ENCODE peak calls at places on chromosome 1, in four cellular contexts. One of them, this sample, is unnamed.
A peak's percentile ranks its signal among the peaks of the same experiment; 100 is the strongest.

GRCh38 chr1:33393524-33393923 is 37.4 kb downstream of the PHC2 start:
- DNase-seq in GM12891: no peak
- DNase-seq in esophagus muscularis mucosa: peak; percentile 26
- DNase-seq in breast epithelium: no peak
- DNase-seq in this sample: no peak

GRCh38 chr1:11650331-11650991 is 3.8 kb downstream of the FBXO2 start:
- DNase-seq in GM12891: peak; percentile 70
- DNase-seq in esophagus muscularis mucosa: no peak
- DNase-seq in breast epithelium: no peak
- DNase-seq in this sample: no peak

GRCh38 chr1:228163004-228163753 is 2.4 kb upstream of the IBA57 start:
- DNase-seq in GM12891: no peak
- DNase-seq in esophagus muscularis mucosa: no peak
- DNase-seq in breast epithelium: no peak
- DNase-seq in this sample: no peak

GRCh38 chr1:1305300-1306069 is 2.2 kb downstream of the ACAP3 start:
- DNase-seq in GM12891: peak; percentile 68
- DNase-seq in esophagus muscularis mucosa: peak; percentile 93
- DNase-seq in breast epithelium: no peak
- DNase-seq in this sample: no peak

GRCh38 chr1:84298336-84298687 is 3.2 kb upstream of the SAMD13 start:
- DNase-seq in GM12891: peak; percentile 61
- DNase-seq in esophagus muscularis mucosa: no peak
- DNase-seq in breast epithelium: no peak
- DNase-seq in this sample: no peak

GRCh38 chr1:170461762-170462384 is 70.1 kb upstream of the GORAB start:
- DNase-seq in GM12891: no peak
- DNase-seq in esophagus muscularis mucosa: no peak
- DNase-seq in breast epithelium: no peak
- DNase-seq in this sample: no peak

GRCh38 chr1:181099152-181100014 is 10.9 kb downstream of the IER5 start:
- DNase-seq in GM12891: no peak
- DNase-seq in esophagus muscularis mucosa: no peak
- DNase-seq in breast epithelium: no peak
- DNase-seq in this sample: no peak

GRCh38 chr1:204426035-204426436 is 14.4 kb upstream of the PPP1R15B start:
- DNase-seq in GM12891: no peak
- DNase-seq in esophagus muscularis mucosa: no peak
- DNase-seq in breast epithelium: no peak
- DNase-seq in this sample: no peak

GRCh38 chr1:18469514-18469913 is 11.2 kb upstream of the KLHDC7A start:
- DNase-seq in GM12891: no peak
- DNase-seq in esophagus muscularis mucosa: no peak
- DNase-seq in breast epithelium: no peak
- DNase-seq in this sample: no peak

GRCh38 chr1:202599669-202600431 is 110.4 kb downstream of the SYT2 start:
- DNase-seq in GM12891: peak; percentile 58
- DNase-seq in esophagus muscularis mucosa: peak; percentile 94
- DNase-seq in breast epithelium: peak; percentile 68
- DNase-seq in this sample: no peak

GRCh38 chr1:174954686-174955669 is 44.8 kb upstream of the CACYBP start:
- DNase-seq in GM12891: no peak
- DNase-seq in esophagus muscularis mucosa: no peak
- DNase-seq in breast epithelium: no peak
- DNase-seq in this sample: no peak

GRCh38 chr1:62687421-62687902 is 724 bp downstream of the DOCK7 start:
- DNase-seq in GM12891: peak; percentile 34
- DNase-seq in esophagus muscularis mucosa: no peak
- DNase-seq in breast epithelium: no peak
- DNase-seq in this sample: no peak
- TF ChIP-seq POLR2AphosphoS5 in GM12891: no peak
- TF ChIP-seq POLR2AphosphoS5 in esophagus muscularis mucosa: no peak
- TF ChIP-seq POLR2AphosphoS5 in breast epithelium: no peak
- TF ChIP-seq POLR2AphosphoS5 in this sample: peak; percentile 22

GRCh38 chr1:88876573-88877335 is 14.6 kb downstream of the GTF2B start:
- DNase-seq in GM12891: no peak
- DNase-seq in esophagus muscularis mucosa: no peak
- DNase-seq in breast epithelium: no peak
- DNase-seq in this sample: no peak
- TF ChIP-seq POLR2AphosphoS5 in GM12891: no peak
- TF ChIP-seq POLR2AphosphoS5 in esophagus muscularis mucosa: no peak
- TF ChIP-seq POLR2AphosphoS5 in breast epithelium: no peak
- TF ChIP-seq POLR2AphosphoS5 in this sample: no peak

GRCh38 chr1:67685558-67686271 is 714 bp downstream of the GADD45A start:
- DNase-seq in GM12891: peak; percentile 35
- DNase-seq in esophagus muscularis mucosa: no peak
- DNase-seq in breast epithelium: peak; percentile 54
- DNase-seq in this sample: no peak

GRCh38 chr1:67686272-67687197 is 1.5 kb downstream of the GADD45A start:
- DNase-seq in GM12891: peak; percentile 28
- DNase-seq in esophagus muscularis mucosa: peak; percentile 94
- DNase-seq in breast epithelium: peak; percentile 54
- DNase-seq in this sample: no peak

GRCh38 chr1:67684526-67685066 is 405 bp upstream of the GADD45A start:
- DNase-seq in GM12891: no peak
- DNase-seq in esophagus muscularis mucosa: no peak
- DNase-seq in breast epithelium: no peak
- DNase-seq in this sample: no peak

GRCh38 chr1:67683736-67684525 is 1.1 kb upstream of the GADD45A start:
- DNase-seq in GM12891: no peak
- DNase-seq in esophagus muscularis mucosa: no peak
- DNase-seq in breast epithelium: no peak
- DNase-seq in this sample: no peak

GRCh38 chr1:67685067-67685557 is at the start of gene GADD45A:
- DNase-seq in GM12891: peak; percentile 90
- DNase-seq in esophagus muscularis mucosa: peak; percentile 100
- DNase-seq in breast epithelium: peak; percentile 98
- DNase-seq in this sample: peak; percentile 100
- TF ChIP-seq POLR2AphosphoS5 in GM12891: peak; percentile 98
- TF ChIP-seq POLR2AphosphoS5 in esophagus muscularis mucosa: peak; percentile 100
- TF ChIP-seq POLR2AphosphoS5 in breast epithelium: peak; percentile 98
- TF ChIP-seq POLR2AphosphoS5 in this sample: peak; percentile 99

DNA sequence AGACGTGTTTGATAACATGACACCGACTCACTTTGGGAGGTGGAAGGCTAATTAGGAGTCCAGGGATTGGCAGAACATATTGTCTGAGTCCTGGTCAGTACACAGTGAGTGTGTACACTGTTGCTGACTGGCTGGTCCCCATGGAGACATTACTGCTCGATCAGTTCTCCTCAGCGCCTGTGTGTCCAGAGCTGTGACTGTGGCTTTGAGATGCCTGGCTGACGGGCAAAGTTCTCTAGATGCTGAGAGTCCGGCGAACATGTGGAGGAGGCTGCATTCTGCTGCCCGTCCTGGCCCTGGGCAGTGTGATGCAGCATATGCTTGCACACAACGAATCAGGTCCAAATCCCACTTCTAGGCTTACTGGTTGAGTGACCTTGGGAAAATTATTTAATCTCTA is 280.1 kb upstream of the ST6GALNAC5 start:
- DNase-seq in GM12891: no peak
- DNase-seq in esophagus muscularis mucosa: no peak
- DNase-seq in breast epithelium: no peak
- DNase-seq in this sample: no peak
- TF ChIP-seq POLR2AphosphoS5 in GM12891: no peak
- TF ChIP-seq POLR2AphosphoS5 in esophagus muscularis mucosa: no peak
- TF ChIP-seq POLR2AphosphoS5 in breast epithelium: no peak
- TF ChIP-seq POLR2AphosphoS5 in this sample: no peak

GRCh38 chr1:9326596-9326995 is 33.9 kb downstream of the SPSB1 start:
- DNase-seq in GM12891: no peak
- DNase-seq in esophagus muscularis mucosa: no peak
- DNase-seq in breast epithelium: no peak
- DNase-seq in this sample: no peak
- TF ChIP-seq POLR2AphosphoS5 in GM12891: no peak
- TF ChIP-seq POLR2AphosphoS5 in esophagus muscularis mucosa: peak; percentile 66
- TF ChIP-seq POLR2AphosphoS5 in breast epithelium: no peak
- TF ChIP-seq POLR2AphosphoS5 in this sample: no peak

DNA sequence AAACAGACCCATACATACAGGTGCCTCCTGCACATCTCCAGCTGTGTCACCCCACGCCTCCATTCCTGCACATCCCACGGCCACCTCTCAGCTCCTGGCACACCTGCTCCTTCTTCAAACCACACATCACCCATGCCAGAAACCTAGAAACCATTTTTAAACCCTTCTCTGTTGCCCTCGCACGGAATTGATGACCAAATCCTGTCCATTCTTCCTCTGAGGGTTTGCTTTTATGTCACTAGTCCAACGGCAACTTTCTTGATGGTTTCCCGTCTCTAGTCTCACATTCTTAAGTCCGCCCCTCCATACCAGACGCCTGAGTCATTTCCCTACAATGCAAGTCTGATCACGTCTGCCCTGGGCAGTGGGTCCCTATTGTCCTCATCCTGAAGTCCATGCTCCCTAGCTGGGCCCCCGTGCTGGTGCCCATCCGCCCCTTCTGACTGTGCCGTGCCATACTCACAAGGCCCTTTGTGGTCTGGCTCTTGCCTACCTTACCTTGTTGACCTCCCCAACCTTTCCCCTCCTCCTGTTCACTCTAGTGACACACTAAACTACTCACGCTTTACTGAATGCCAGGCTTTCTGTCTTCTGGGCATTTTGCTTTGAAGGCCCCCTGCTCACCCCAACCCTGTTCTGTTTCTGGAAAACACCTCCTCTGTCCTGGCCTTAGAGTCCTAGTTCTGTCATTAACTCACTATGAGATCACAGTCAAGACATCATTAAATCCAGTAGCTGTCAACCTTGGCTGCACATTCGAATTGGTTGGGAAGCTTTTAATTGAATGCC is 17.6 kb downstream of the SLC2A1 start:
- DNase-seq in GM12891: no peak
- DNase-seq in esophagus muscularis mucosa: no peak
- DNase-seq in breast epithelium: no peak
- DNase-seq in this sample: no peak
- TF ChIP-seq POLR2AphosphoS5 in GM12891: no peak
- TF ChIP-seq POLR2AphosphoS5 in esophagus muscularis mucosa: no peak
- TF ChIP-seq POLR2AphosphoS5 in breast epithelium: peak; percentile 21
- TF ChIP-seq POLR2AphosphoS5 in this sample: no peak

DNA sequence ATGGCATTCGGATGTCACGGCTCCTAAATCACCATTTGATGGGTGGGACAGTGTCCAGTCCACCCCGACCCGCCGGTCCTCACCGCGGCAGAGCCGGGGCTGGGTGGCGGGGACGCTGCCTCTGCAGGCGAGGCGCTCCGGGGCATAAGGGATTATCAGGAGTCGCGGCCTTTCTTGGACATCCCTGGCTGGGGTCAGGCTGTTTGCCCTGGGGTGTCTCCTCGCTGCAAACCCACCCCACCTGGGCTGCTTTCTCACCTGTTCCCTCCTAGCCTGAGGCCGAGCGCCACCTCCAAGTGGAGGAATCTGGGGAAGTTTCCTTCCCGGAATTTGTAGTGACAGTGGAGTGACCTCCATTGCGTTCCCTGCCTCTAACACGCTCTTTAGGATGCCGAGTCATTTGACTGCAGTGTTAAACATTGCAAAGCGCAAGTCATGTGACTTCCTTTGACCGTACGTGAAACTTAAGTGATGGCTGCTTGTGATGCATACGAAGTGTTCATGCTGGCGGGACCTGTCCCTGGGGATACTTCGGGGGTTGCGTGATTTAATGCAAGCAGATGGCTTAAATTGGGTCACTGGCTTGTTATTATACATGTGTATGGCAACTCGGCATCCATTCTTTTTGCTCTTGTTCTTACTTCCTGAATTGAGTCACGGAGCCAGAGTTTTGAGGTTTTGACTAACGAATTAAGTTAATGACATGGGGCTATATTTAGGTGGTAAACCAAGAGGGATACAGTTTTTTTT is 535 bp downstream of the LGALS8 start:
- DNase-seq in GM12891: peak; percentile 53
- DNase-seq in esophagus muscularis mucosa: no peak
- DNase-seq in breast epithelium: no peak
- DNase-seq in this sample: no peak
- TF ChIP-seq POLR2AphosphoS5 in GM12891: no peak
- TF ChIP-seq POLR2AphosphoS5 in esophagus muscularis mucosa: peak; percentile 78
- TF ChIP-seq POLR2AphosphoS5 in breast epithelium: peak; percentile 32
- TF ChIP-seq POLR2AphosphoS5 in this sample: peak; percentile 65

GRCh38 chr1:26022994-26023393 is 1.4 kb downstream of the EXTL1 start:
- DNase-seq in GM12891: no peak
- DNase-seq in esophagus muscularis mucosa: no peak
- DNase-seq in breast epithelium: no peak
- DNase-seq in this sample: no peak

GRCh38 chr1:26022404-26022779 is 817 bp downstream of the EXTL1 start:
- DNase-seq in GM12891: no peak
- DNase-seq in esophagus muscularis mucosa: no peak
- DNase-seq in breast epithelium: no peak
- DNase-seq in this sample: no peak

GRCh38 chr1:26020941-26021646 is 481 bp upstream of the EXTL1 start:
- DNase-seq in GM12891: no peak
- DNase-seq in esophagus muscularis mucosa: no peak
- DNase-seq in breast epithelium: no peak
- DNase-seq in this sample: no peak

GRCh38 chr1:26020390-26020789 is 1.2 kb upstream of the EXTL1 start:
- DNase-seq in GM12891: no peak
- DNase-seq in esophagus muscularis mucosa: no peak
- DNase-seq in breast epithelium: no peak
- DNase-seq in this sample: no peak

DNA sequence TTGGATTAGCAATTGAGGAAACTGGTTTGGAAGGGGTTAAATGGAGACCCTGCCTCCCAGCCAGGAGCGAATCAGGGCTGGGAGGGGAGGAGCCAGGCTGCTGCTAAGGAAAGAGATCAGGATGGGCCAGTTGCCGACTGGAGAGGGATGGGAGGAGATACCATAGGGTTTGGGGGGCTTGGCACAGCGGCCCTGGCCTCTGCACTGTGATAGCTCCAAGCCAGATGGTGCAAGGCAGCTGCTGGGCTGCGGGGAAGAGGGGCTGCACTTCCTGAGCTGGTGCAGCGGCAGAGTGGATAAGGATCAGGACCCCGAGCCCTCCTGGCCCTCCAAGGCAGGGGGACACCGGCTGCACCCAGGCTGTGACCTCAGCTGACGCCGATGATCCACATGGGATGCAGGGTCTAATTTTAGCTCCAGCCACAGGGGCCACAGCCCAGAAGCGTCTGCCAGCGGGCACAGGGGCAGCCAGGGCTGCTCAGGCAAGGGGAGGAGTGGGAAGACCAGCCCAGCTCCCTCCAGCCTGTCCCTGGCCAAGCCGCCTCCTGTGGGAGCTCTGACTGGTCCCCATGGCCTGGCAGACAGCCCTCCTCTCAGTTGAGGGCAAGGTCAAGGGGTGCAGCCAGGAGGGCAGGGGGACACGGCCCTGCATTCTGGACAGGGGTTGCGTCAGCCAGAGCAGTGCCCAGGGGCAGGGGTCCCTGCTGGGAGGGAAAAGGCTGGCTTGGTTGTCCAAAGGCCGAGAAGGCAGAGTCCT is at the start of gene EXTL1:
- DNase-seq in GM12891: no peak
- DNase-seq in esophagus muscularis mucosa: no peak
- DNase-seq in breast epithelium: no peak
- DNase-seq in this sample: no peak
- TF ChIP-seq POLR2AphosphoS5 in GM12891: no peak
- TF ChIP-seq POLR2AphosphoS5 in esophagus muscularis mucosa: no peak
- TF ChIP-seq POLR2AphosphoS5 in breast epithelium: no peak
- TF ChIP-seq POLR2AphosphoS5 in this sample: no peak